ENCODE peak calls at places on chromosomes 7 and 10, in four cellular contexts. L is NCI-H1436; N is effector CD4-positive, alpha-beta T cell; V is NCI-H446 treated with DMSO at 0.1 percent for 48 hours. A is an unnamed sample.

GRCh38 chr10:92573091-92573797 is 649 bp downstream of the IDE start:
- DNase-seq in V (no peak), L (no peak), N (peak; percentile 14), A (no peak)

GRCh38 chr10:93784059-93784458 is 26.3 kb downstream of the LGI1 start:
- DNase-seq in N (no peak), V (no peak), L (no peak), A (no peak)

GRCh38 chr10:780536-781524 is 91.4 kb upstream of the DIP2C start:
- DNase-seq in N (no peak), V (no peak), L (no peak), A (no peak)

GRCh38 chr10:111297351-111297848 is 220.6 kb downstream of the ADRA2A start:
- DNase-seq in N (no peak), V (no peak), L (no peak), A (no peak)

GRCh38 chr10:95741807-95742528 is 14.0 kb upstream of the ENTPD1 start:
- DNase-seq in L (no peak), N (no peak), V (peak; percentile 2), A (no peak)

GRCh38 chr7:16587785-16588184 is 57.8 kb downstream of the ANKMY2 start:
- DNase-seq in V (peak; percentile 73), N (no peak), L (no peak), A (peak; percentile 60)

GRCh38 chr10:123309740-123310139 is 155.5 kb downstream of the BUB3 start:
- DNase-seq in V (no peak), L (no peak), N (no peak), A (no peak)

GRCh38 chr7:128405345-128406146 is 4.2 kb downstream of the IMPDH1 start:
- DNase-seq in N (peak; percentile 56), V (no peak), L (peak; percentile 37), A (peak; percentile 65)

GRCh38 chr7:47574473-47575328 is 7.2 kb downstream of the TNS3 start:
- DNase-seq in V (no peak), N (no peak), L (no peak), A (no peak)

GRCh38 chr10:62437696-62438095 is 63.5 kb downstream of the ZNF365 start:
- DNase-seq in V (peak; percentile 12), L (peak; percentile 40), N (no peak), A (no peak)

GRCh38 chr7:110669410-110669809 is 421.5 kb upstream of the LRRN3 start:
- DNase-seq in L (no peak), V (no peak), N (no peak), A (no peak)

GRCh38 chr7:91846436-91846835 is 34.1 kb downstream of the MTERF1 start:
- DNase-seq in L (no peak), N (no peak), V (no peak), A (no peak)

GRCh38 chr7:140525741-140526140 is 46.4 kb upstream of the MKRN1 start:
- DNase-seq in L (no peak), V (no peak), N (no peak), A (no peak)

GRCh38 chr7:47461161-47461560 is 120.8 kb downstream of the TNS3 start:
- DNase-seq in N (no peak), V (no peak), L (no peak), A (no peak)

GRCh38 chr10:131569851-131570715 is 258.6 kb upstream of the TCERG1L start:
- DNase-seq in L (no peak), V (no peak), N (no peak), A (no peak)

GRCh38 chr10:83942410-83942809 is 196.9 kb upstream of the GHITM start:
- DNase-seq in N (no peak), V (no peak), L (no peak), A (no peak)

GRCh38 chr10:25206693-25207414 is 32.1 kb downstream of the GPR158 start:
- DNase-seq in L (no peak), N (no peak), V (peak; percentile 69), A (no peak)

GRCh38 chr7:27196287-27196739 is 3.6 kb downstream of the HOXA13 start:
- DNase-seq in L (peak; percentile 42), V (peak; percentile 36), N (peak; percentile 85), A (peak; percentile 57)

GRCh38 chr7:41928781-41929180 is 225.9 kb upstream of the INHBA start:
- DNase-seq in V (no peak), L (no peak), N (no peak), A (no peak)

GRCh38 chr10:29689001-29689400 is 54.2 kb upstream of the SVIL start:
- DNase-seq in V (no peak), L (no peak), N (no peak), A (no peak)

GRCh38 chr10:5760462-5760861 is 52.8 kb downstream of the GDI2 start:
- DNase-seq in V (no peak), N (no peak), L (no peak), A (no peak)

GRCh38 chr7:80940539-80941205 is 21.8 kb upstream of the SEMA3C start:
- DNase-seq in V (no peak), N (no peak), L (no peak), A (no peak)

GRCh38 chr10:58237014-58237830 is 30.5 kb downstream of the IPMK start:
- DNase-seq in N (no peak), L (no peak), V (no peak), A (no peak)

GRCh38 chr7:84105582-84105981 is 89.0 kb downstream of the SEMA3A start:
- DNase-seq in V (no peak), N (no peak), L (no peak), A (no peak)

GRCh38 chr7:140609646-140610045 is 31.0 kb downstream of the DENND2A start:
- DNase-seq in L (no peak), N (no peak), V (no peak), A (no peak)

GRCh38 chr10:71528371-71529202 is 131.9 kb downstream of the CDH23 start:
- DNase-seq in V (no peak), N (no peak), L (no peak), A (no peak)